ENCODE peak calls at places on chromosomes 11 and 22, in four cellular contexts. One of them, this sample, is unnamed.

GRCh38 chr11:101516546-101516945 is 67.3 kb downstream of the TRPC6 start:
- DNase-seq in suprapubic skin: no peak
- DNase-seq in uterus: no peak
- DNase-seq in effector memory CD4-positive, alpha-beta T cell: no peak
- DNase-seq in this sample: no peak

GRCh38 chr11:131274233-131274632 is 96.2 kb upstream of the NTM start:
- DNase-seq in suprapubic skin: no peak
- DNase-seq in uterus: no peak
- DNase-seq in effector memory CD4-positive, alpha-beta T cell: no peak
- DNase-seq in this sample: no peak

GRCh38 chr22:19823638-19824196 is 31.0 kb downstream of the GNB1L start:
- DNase-seq in suprapubic skin: peak
- DNase-seq in uterus: no peak
- DNase-seq in effector memory CD4-positive, alpha-beta T cell: no peak
- DNase-seq in this sample: no peak

GRCh38 chr11:8019671-8020597 is 32.8 kb downstream of the EIF3F start:
- DNase-seq in suprapubic skin: no peak
- DNase-seq in uterus: peak
- DNase-seq in effector memory CD4-positive, alpha-beta T cell: no peak
- DNase-seq in this sample: no peak

GRCh38 chr11:6925636-6926207 is 504 bp upstream of the ZNF215 start:
- DNase-seq in suprapubic skin: no peak
- DNase-seq in uterus: no peak
- DNase-seq in effector memory CD4-positive, alpha-beta T cell: no peak
- DNase-seq in this sample: no peak

GRCh38 chr22:39809772-39810557 is 83.6 kb downstream of the ENTHD1 start:
- DNase-seq in suprapubic skin: no peak
- DNase-seq in uterus: no peak
- DNase-seq in effector memory CD4-positive, alpha-beta T cell: no peak
- DNase-seq in this sample: no peak

GRCh38 chr11:12112731-12113130 is 2.3 kb downstream of the MICAL2 start:
- DNase-seq in suprapubic skin: no peak
- DNase-seq in uterus: no peak
- DNase-seq in effector memory CD4-positive, alpha-beta T cell: no peak
- DNase-seq in this sample: no peak

GRCh38 chr11:44788536-44789227 is 61.9 kb downstream of the TSPAN18 start:
- DNase-seq in suprapubic skin: peak
- DNase-seq in uterus: no peak
- DNase-seq in effector memory CD4-positive, alpha-beta T cell: no peak
- DNase-seq in this sample: no peak

GRCh38 chr11:116851631-116852030 is 14.2 kb upstream of the APOA1 start:
- DNase-seq in suprapubic skin: no peak
- DNase-seq in uterus: no peak
- DNase-seq in effector memory CD4-positive, alpha-beta T cell: peak
- DNase-seq in this sample: no peak

GRCh38 chr11:70559516-70559915 is 161.2 kb downstream of the CTTN start:
- DNase-seq in suprapubic skin: no peak
- DNase-seq in uterus: no peak
- DNase-seq in effector memory CD4-positive, alpha-beta T cell: no peak
- DNase-seq in this sample: no peak

GRCh38 chr11:7936615-7937014 is 4.9 kb downstream of the OR10A3 start:
- DNase-seq in suprapubic skin: no peak
- DNase-seq in uterus: no peak
- DNase-seq in effector memory CD4-positive, alpha-beta T cell: no peak
- DNase-seq in this sample: no peak

GRCh38 chr11:44047931-44048431 is at the start of gene ACCSL:
- DNase-seq in suprapubic skin: no peak
- DNase-seq in uterus: no peak
- DNase-seq in effector memory CD4-positive, alpha-beta T cell: no peak
- DNase-seq in this sample: no peak

GRCh38 chr11:6333112-6333511 is 12.8 kb upstream of the CAVIN3 start:
- DNase-seq in suprapubic skin: no peak
- DNase-seq in uterus: no peak
- DNase-seq in effector memory CD4-positive, alpha-beta T cell: no peak
- DNase-seq in this sample: no peak

GRCh38 chr11:100888836-100889235 is 201.7 kb downstream of the ARHGAP42 start:
- DNase-seq in suprapubic skin: no peak
- DNase-seq in uterus: no peak
- DNase-seq in effector memory CD4-positive, alpha-beta T cell: no peak
- DNase-seq in this sample: no peak

GRCh38 chr11:45698777-45699497 is 33.5 kb upstream of the CHST1 start:
- DNase-seq in suprapubic skin: no peak
- DNase-seq in uterus: no peak
- DNase-seq in effector memory CD4-positive, alpha-beta T cell: no peak
- DNase-seq in this sample: no peak

GRCh38 chr11:111205622-111206385 is 39.7 kb upstream of the POU2AF2 start:
- DNase-seq in suprapubic skin: no peak
- DNase-seq in uterus: no peak
- DNase-seq in effector memory CD4-positive, alpha-beta T cell: no peak
- DNase-seq in this sample: no peak

GRCh38 chr11:12201016-12201985 is 90.9 kb downstream of the MICAL2 start:
- DNase-seq in suprapubic skin: no peak
- DNase-seq in uterus: peak
- DNase-seq in effector memory CD4-positive, alpha-beta T cell: no peak
- DNase-seq in this sample: peak

DNA sequence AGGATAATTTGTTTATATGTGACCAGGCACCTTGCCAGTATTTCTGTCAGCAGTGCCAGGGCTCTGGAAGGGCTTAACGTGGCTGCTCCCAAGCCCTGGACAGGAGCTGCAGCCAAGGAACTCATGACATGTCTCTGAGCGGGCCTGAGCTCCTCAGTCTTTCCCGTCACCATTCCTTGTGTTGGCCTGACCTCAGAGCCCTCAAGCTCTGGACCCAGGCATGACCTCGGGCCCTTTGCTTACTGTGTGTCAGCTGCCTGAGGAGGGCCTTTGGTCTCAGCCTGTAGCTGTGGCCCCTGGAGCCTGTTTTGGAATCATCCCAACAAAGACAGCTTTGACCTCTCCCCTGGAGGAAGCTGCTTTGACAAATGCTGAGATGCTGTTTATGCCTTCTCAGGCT is 264.1 kb upstream of the PLET1 start:
- DNase-seq in suprapubic skin: no peak
- DNase-seq in uterus: no peak
- DNase-seq in effector memory CD4-positive, alpha-beta T cell: no peak
- DNase-seq in this sample: no peak
- H3K27ac ChIP-seq in suprapubic skin: no peak
- H3K27ac ChIP-seq in uterus: no peak
- H3K27ac ChIP-seq in effector memory CD4-positive, alpha-beta T cell: no peak
- H3K27ac ChIP-seq in this sample: no peak

GRCh38 chr11:91857194-91857593 is 367.4 kb upstream of the FAT3 start:
- DNase-seq in suprapubic skin: no peak
- DNase-seq in uterus: no peak
- DNase-seq in effector memory CD4-positive, alpha-beta T cell: no peak
- DNase-seq in this sample: no peak
- H3K27ac ChIP-seq in suprapubic skin: no peak
- H3K27ac ChIP-seq in uterus: no peak
- H3K27ac ChIP-seq in effector memory CD4-positive, alpha-beta T cell: no peak
- H3K27ac ChIP-seq in this sample: no peak

DNA sequence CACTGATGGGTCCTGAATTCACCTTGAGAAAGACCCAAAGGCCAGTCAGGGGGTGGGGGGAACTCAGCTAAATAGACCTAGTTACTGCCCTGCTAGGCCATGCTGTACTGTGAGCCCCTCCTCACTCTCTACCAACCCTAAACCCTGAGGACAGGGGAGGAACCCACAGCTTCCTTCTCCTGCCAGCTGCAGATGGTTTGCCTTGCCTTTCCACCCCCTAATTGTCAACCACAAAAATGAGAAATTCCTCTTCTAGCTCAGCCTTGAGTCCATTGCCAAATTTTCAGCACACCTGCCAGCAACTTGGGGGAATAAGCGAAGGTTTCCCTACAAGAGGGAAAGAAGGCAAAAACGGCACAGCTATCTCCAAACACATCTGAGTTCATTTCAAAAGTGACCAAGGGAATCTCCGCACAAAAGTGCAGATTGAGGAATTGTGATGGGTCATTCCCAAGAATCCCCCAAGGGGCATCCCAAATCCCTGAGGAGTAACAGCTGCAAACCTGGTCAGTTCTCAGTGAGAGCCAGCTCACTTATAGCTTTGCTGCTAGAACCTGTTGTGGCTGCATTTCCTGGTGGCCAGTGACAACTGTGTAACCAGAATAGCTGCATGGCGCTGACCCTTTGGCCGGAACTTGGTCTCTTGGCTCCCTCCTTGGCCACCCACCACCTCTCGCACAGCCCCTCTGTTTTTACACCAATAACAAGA is 2.4 kb upstream of the TTC36 start:
- DNase-seq in suprapubic skin: no peak
- DNase-seq in uterus: no peak
- DNase-seq in effector memory CD4-positive, alpha-beta T cell: no peak
- DNase-seq in this sample: no peak
- H3K27ac ChIP-seq in suprapubic skin: no peak
- H3K27ac ChIP-seq in uterus: no peak
- H3K27ac ChIP-seq in effector memory CD4-positive, alpha-beta T cell: no peak
- H3K27ac ChIP-seq in this sample: no peak

GRCh38 chr11:61370349-61371005 is 8.3 kb downstream of the TMEM138 start:
- DNase-seq in suprapubic skin: no peak
- DNase-seq in uterus: no peak
- DNase-seq in effector memory CD4-positive, alpha-beta T cell: no peak
- DNase-seq in this sample: no peak
- H3K27ac ChIP-seq in suprapubic skin: peak
- H3K27ac ChIP-seq in uterus: peak
- H3K27ac ChIP-seq in effector memory CD4-positive, alpha-beta T cell: no peak
- H3K27ac ChIP-seq in this sample: peak

DNA sequence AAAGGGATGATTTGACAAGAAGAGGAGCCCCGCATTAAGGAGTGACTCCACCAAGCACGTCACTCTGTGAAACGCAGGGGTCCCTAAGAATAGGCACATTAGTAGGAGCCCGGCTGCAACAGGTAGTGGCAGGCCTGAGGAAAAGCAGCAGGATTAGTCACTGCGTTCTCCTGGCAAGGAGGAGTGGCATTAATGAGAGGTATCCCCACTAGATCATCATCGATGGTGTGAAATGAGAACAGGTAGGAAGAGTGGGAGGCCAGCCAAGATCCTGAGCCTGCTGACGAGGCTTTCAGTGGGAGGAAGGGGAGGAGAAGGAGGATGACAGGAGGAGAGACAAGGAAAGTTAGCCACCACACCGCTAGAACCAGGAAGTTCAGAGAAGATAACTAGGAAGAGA is 38.6 kb downstream of the NRXN2 start:
- DNase-seq in suprapubic skin: no peak
- DNase-seq in uterus: no peak
- DNase-seq in effector memory CD4-positive, alpha-beta T cell: no peak
- DNase-seq in this sample: no peak
- H3K27ac ChIP-seq in suprapubic skin: no peak
- H3K27ac ChIP-seq in uterus: no peak
- H3K27ac ChIP-seq in effector memory CD4-positive, alpha-beta T cell: no peak
- H3K27ac ChIP-seq in this sample: no peak

DNA sequence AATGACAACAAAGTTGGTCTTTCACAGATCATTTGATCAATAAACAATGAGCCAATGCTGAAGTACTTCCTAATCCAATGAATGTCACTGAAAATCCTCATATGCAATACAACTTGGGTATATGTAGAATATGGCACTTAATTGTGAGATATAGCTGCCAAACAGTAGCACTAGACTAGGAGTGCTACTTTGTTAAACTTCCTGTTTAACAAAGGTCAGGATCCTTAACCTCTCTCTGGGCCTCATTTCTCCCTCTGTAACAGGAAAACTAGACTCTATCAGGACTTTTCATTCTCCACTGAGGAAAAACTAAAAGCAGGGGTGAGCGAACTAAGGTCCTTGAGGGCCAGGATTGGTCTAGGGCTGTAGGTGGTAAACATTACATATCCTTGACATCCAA is 56.1 kb downstream of the PITPNB start:
- DNase-seq in suprapubic skin: no peak
- DNase-seq in uterus: no peak
- DNase-seq in effector memory CD4-positive, alpha-beta T cell: no peak
- DNase-seq in this sample: no peak
- H3K27ac ChIP-seq in suprapubic skin: no peak
- H3K27ac ChIP-seq in uterus: no peak
- H3K27ac ChIP-seq in effector memory CD4-positive, alpha-beta T cell: no peak
- H3K27ac ChIP-seq in this sample: no peak

DNA sequence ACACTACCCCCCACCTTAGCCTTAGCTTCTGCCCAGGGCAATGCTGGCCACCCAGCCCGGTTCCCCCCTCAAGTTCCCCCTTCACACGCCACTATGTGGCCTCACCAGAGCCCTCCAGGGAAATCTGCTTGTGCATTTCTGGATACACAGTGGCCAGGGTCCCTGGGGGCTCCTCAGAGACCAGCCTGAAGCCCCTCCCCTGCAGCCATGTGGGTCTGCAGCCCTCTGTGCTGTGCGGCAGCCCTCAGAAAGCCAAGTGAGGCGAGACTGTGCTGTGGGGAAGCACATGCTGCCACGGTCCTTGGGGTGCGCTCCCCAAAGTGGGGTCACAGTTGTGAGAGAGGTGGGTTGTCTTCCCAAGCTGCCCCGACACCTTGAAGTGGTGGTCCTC is 2.1 kb upstream of the PLXNB2 start:
- DNase-seq in suprapubic skin: no peak
- DNase-seq in uterus: no peak
- DNase-seq in effector memory CD4-positive, alpha-beta T cell: no peak
- DNase-seq in this sample: no peak
- H3K27ac ChIP-seq in suprapubic skin: peak
- H3K27ac ChIP-seq in uterus: peak
- H3K27ac ChIP-seq in effector memory CD4-positive, alpha-beta T cell: no peak
- H3K27ac ChIP-seq in this sample: no peak

GRCh38 chr22:29615705-29616104 is 12.3 kb downstream of the NF2 start:
- DNase-seq in suprapubic skin: no peak
- DNase-seq in uterus: no peak
- DNase-seq in effector memory CD4-positive, alpha-beta T cell: no peak
- DNase-seq in this sample: no peak

GRCh38 chr22:29623553-29624169 is 20.2 kb downstream of the NF2 start:
- DNase-seq in suprapubic skin: no peak
- DNase-seq in uterus: no peak
- DNase-seq in effector memory CD4-positive, alpha-beta T cell: no peak
- DNase-seq in this sample: no peak

GRCh38 chr22:29621761-29622526 is 18.5 kb downstream of the NF2 start:
- DNase-seq in suprapubic skin: no peak
- DNase-seq in uterus: no peak
- DNase-seq in effector memory CD4-positive, alpha-beta T cell: no peak
- DNase-seq in this sample: peak

GRCh38 chr22:29623059-29623458 is 19.6 kb downstream of the NF2 start:
- DNase-seq in suprapubic skin: no peak
- DNase-seq in uterus: no peak
- DNase-seq in effector memory CD4-positive, alpha-beta T cell: no peak
- DNase-seq in this sample: no peak

GRCh38 chr22:29617922-29618629 is 14.6 kb downstream of the NF2 start:
- DNase-seq in suprapubic skin: no peak
- DNase-seq in uterus: no peak
- DNase-seq in effector memory CD4-positive, alpha-beta T cell: no peak
- DNase-seq in this sample: no peak
- H3K27ac ChIP-seq in suprapubic skin: no peak
- H3K27ac ChIP-seq in uterus: peak
- H3K27ac ChIP-seq in effector memory CD4-positive, alpha-beta T cell: no peak
- H3K27ac ChIP-seq in this sample: peak

GRCh38 chr11:16879690-16880089 is 134.5 kb downstream of the PLEKHA7 start:
- DNase-seq in suprapubic skin: no peak
- DNase-seq in uterus: no peak
- DNase-seq in effector memory CD4-positive, alpha-beta T cell: no peak
- DNase-seq in this sample: no peak
- H3K27ac ChIP-seq in suprapubic skin: peak
- H3K27ac ChIP-seq in uterus: no peak
- H3K27ac ChIP-seq in effector memory CD4-positive, alpha-beta T cell: no peak
- H3K27ac ChIP-seq in this sample: no peak

GRCh38 chr22:24431309-24432034 is 4.1 kb downstream of the ADORA2A start:
- DNase-seq in suprapubic skin: peak
- DNase-seq in uterus: no peak
- DNase-seq in effector memory CD4-positive, alpha-beta T cell: no peak
- DNase-seq in this sample: no peak
- H3K27ac ChIP-seq in suprapubic skin: no peak
- H3K27ac ChIP-seq in uterus: peak
- H3K27ac ChIP-seq in effector memory CD4-positive, alpha-beta T cell: peak
- H3K27ac ChIP-seq in this sample: no peak